ENCODE peak calls at places on chromosomes 1 and 21, in seven cellular contexts. B, Z, Y, A, U, G and W are unnamed samples.

GRCh38 chr1:3543076-3544049 is 67.9 kb downstream of the MEGF6 start:
- DNase-seq in B (no peak), Z (no peak), Y (peak), A (no peak), U (peak), G (no peak), W (no peak)

GRCh38 chr1:15722836-15723542 is 13.1 kb upstream of the SLC25A34 start:
- DNase-seq in B (no peak), Z (no peak), Y (no peak), A (no peak), U (no peak), G (no peak), W (no peak)

GRCh38 chr21:37369307-37369854 is 2.8 kb downstream of the DYRK1A start:
- DNase-seq in B (no peak), Z (no peak), Y (no peak), A (no peak), U (no peak), G (no peak), W (no peak)

GRCh38 chr1:58883888-58884482 is 100.1 kb upstream of the JUN start:
- DNase-seq in B (no peak), Z (no peak), Y (no peak), A (no peak), U (no peak), G (no peak), W (no peak)

GRCh38 chr1:114462341-114462740 is 48.7 kb downstream of the TRIM33 start:
- DNase-seq in B (no peak), Z (no peak), Y (no peak), A (no peak), U (no peak), G (no peak), W (no peak)

GRCh38 chr1:17549384-17549783 is 9.9 kb downstream of the ARHGEF10L start:
- DNase-seq in B (no peak), Z (no peak), Y (no peak), A (no peak), U (no peak), G (no peak), W (no peak)

GRCh38 chr1:187517508-187517907 is 688.8 kb downstream of the PLA2G4A start:
- DNase-seq in B (no peak), Z (no peak), Y (no peak), A (no peak), U (no peak), G (no peak), W (no peak)

GRCh38 chr1:8094481-8095241 is 68.6 kb upstream of the ERRFI1 start:
- DNase-seq in B (no peak), Z (no peak), Y (peak), A (no peak), U (no peak), G (no peak), W (no peak)

GRCh38 chr1:36883315-36883949 is 150.9 kb downstream of the GRIK3 start:
- DNase-seq in B (no peak), Z (no peak), Y (no peak), A (no peak), U (peak), G (no peak), W (no peak)

GRCh38 chr1:68954841-68955240 is 458.0 kb upstream of the DEPDC1 start:
- DNase-seq in B (no peak), Z (no peak), Y (peak), A (no peak), U (no peak), G (no peak), W (no peak)

GRCh38 chr1:47190807-47191206 is 971 bp upstream of the PDZK1IP1 start:
- DNase-seq in B (no peak), Z (no peak), Y (no peak), A (no peak), U (peak), G (no peak), W (no peak)

GRCh38 chr21:41069305-41069642 is 98.7 kb upstream of the BACE2 start:
- DNase-seq in B (no peak), Z (no peak), Y (no peak), A (no peak), U (no peak), G (no peak), W (no peak)

GRCh38 chr1:29129916-29130315 is 6.2 kb upstream of the TMEM200B start:
- DNase-seq in B (no peak), Z (no peak), Y (no peak), A (no peak), U (no peak), G (no peak), W (no peak)

GRCh38 chr1:235821361-235821981 is 45.2 kb downstream of the LYST start:
- DNase-seq in B (no peak), Z (no peak), Y (peak), A (no peak), U (no peak), G (no peak), W (no peak)

GRCh38 chr1:172699111-172699510 is 40.2 kb downstream of the FASLG start:
- DNase-seq in B (peak), Z (peak), Y (peak), A (no peak), U (peak), G (no peak), W (no peak)

GRCh38 chr1:17098440-17099317 is 20.6 kb downstream of the PADI2 start:
- DNase-seq in B (no peak), Z (no peak), Y (peak), A (no peak), U (no peak), G (no peak), W (no peak)

GRCh38 chr1:202835548-202836072 is 24.9 kb downstream of the PCAT6 start:
- DNase-seq in B (peak), Z (no peak), Y (no peak), A (no peak), U (no peak), G (no peak), W (no peak)

GRCh38 chr1:2527553-2527860 is 1.1 kb upstream of the PANK4 start:
- DNase-seq in B (no peak), Z (no peak), Y (no peak), A (no peak), U (no peak), G (no peak), W (no peak)

GRCh38 chr1:2528016-2528415 is 1.6 kb upstream of the PANK4 start:
- DNase-seq in B (no peak), Z (no peak), Y (no peak), A (peak), U (peak), G (no peak), W (no peak)

GRCh38 chr1:2529776-2530500 is at the start of gene HES5:
- DNase-seq in B (no peak), Z (no peak), Y (no peak), A (no peak), U (no peak), G (no peak), W (no peak)

GRCh38 chr1:2528966-2529750 is 905 bp downstream of the HES5 start:
- DNase-seq in B (no peak), Z (no peak), Y (no peak), A (peak), U (no peak), G (no peak), W (no peak)

DNA sequence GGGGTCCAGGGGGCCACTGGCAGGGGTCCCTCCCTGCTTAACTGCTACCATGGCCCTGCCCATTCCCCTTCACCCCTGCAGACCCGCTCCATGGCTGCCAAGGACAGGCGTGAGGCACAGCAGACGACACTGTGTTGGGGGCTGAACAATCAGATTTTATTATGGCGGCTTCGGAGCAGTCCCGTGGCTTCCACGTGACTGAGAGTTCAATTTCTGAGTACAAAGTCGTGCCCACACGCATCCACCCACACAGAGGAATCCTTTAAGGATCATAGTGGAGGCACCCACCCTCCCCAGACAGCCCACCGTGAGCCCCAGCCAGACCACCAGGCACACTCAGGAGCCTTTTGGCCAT is 1.5 kb downstream of the HES5 start:
- DNase-seq in B (no peak), Z (no peak), Y (no peak), A (no peak), U (no peak), G (no peak), W (no peak)
- H3K27ac ChIP-seq in B (no peak), Z (no peak), Y (no peak), A (peak), U (peak), G (no peak), W (no peak)

GRCh38 chr1:160099716-160100375 is 1.4 kb upstream of the IGSF8 start:
- DNase-seq in B (no peak), Z (no peak), Y (no peak), A (no peak), U (no peak), G (no peak), W (no peak)
- H3K27ac ChIP-seq in B (peak), Z (peak), Y (no peak), A (peak), U (peak), G (no peak), W (no peak)

GRCh38 chr1:155645024-155645423 is 35.0 kb downstream of the MSTO1 start:
- DNase-seq in B (no peak), Z (no peak), Y (no peak), A (no peak), U (no peak), G (no peak), W (no peak)

GRCh38 chr1:155645648-155646047 is 35.6 kb downstream of the MSTO1 start:
- DNase-seq in B (no peak), Z (no peak), Y (peak), A (no peak), U (peak), G (no peak), W (no peak)

GRCh38 chr1:155643230-155643629 is 33.2 kb downstream of the MSTO1 start:
- DNase-seq in B (no peak), Z (no peak), Y (no peak), A (no peak), U (no peak), G (no peak), W (no peak)

GRCh38 chr1:155648207-155649147 is 38.5 kb downstream of the MSTO1 start:
- DNase-seq in B (no peak), Z (no peak), Y (peak), A (no peak), U (peak), G (no peak), W (peak)

DNA sequence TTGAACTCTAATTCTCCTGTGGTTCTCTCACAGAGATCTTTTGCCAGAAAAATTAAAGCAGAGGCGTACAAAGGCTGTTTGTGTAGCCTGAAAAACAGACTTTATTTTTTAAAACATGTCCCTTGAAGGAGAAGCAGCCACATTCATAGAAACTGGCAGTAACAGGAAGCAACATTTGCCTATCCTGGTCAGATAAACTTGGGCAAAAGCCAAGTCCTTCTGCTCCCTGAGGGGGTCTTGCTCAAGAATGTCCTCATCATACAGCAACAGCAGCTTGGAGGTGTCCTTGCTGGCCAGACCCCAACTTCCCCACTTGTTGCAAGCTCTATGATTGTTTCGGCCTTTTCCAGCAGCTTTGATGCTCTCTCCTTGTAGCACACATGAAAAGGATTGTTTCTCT is 36.3 kb downstream of the MSTO1 start:
- DNase-seq in B (no peak), Z (no peak), Y (peak), A (no peak), U (peak), G (no peak), W (no peak)
- H3K27ac ChIP-seq in B (no peak), Z (no peak), Y (peak), A (no peak), U (peak), G (no peak), W (peak)

DNA sequence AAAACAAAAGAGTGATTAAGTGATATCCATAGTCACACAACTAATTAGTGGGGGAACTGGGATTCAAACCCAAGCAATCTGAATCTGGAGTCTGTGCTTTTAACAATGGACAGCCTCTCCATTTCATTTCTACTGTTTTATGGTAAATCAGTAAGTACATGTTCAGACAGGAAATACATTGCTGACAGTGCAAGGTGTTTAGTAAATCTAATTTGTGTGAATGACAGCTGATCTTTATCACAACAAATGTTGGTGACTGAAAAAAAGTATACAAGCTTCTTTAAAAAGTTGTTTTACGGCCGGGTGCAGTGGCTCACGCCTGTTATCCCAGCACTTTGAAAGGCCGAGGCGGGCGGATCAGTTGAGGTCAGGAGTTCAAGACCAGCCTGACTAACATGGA is 20.6 kb downstream of the DONSON start:
- DNase-seq in B (no peak), Z (no peak), Y (no peak), A (no peak), U (no peak), G (no peak), W (no peak)
- H3K27ac ChIP-seq in B (no peak), Z (no peak), Y (no peak), A (no peak), U (no peak), G (no peak), W (no peak)

DNA sequence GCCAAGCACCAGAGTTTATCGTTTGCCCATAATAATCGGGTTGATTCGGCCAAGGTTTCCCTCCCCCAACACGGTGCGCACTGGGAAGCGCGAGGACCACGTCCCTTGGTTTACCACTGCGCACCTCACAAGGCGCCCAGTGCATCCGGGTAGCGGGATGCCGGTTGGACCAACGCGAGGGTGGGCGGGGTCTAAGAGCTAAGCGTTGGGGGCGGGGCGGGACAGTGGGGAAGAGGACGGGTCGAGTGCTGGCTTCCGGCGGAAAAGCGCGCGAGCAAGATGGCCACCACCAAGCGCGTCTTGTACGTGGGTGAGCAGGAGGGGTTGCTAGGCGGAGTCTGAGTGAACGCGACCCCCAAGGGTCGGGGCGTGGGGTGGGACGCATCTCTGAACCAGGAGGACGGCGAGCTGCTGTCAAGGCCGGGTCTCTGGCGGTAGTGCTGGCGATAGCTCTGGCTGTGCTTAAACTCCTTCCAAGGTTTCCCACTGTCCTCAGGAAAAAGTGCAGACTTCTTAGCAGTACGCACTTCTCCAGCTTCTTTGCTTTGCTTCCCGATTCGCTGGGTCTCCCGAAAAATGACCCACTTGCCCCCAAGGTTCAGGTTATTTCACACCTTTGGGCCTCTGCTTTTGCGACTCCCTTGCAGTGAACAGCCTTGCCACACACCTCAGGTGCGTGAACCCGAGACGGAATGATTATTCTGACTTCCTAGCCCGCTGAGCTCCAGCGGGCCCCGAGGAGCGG is at the start of gene PPIE:
- DNase-seq in B (peak), Z (peak), Y (peak), A (peak), U (peak), G (peak), W (peak)
- H3K27ac ChIP-seq in B (peak), Z (peak), Y (peak), A (peak), U (peak), G (no peak), W (peak)

DNA sequence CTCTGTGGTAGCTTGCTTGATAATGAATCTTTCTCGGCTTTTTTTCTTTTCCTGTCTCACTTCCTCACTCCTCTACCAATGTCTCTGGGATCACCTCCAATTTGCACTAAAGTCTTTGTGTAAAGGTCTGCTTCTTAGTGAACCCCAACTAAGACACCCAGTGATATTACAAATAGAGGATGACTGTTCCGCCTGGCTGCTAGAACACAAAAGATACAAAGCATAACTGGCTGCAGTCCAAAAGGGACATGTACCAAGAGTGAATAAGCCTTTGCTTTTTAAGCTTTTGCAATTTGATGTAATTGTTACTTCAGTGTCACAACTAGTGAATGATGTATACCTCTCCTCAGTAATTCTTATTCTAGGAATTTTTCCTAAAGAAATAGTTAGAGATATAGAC is 82.7 kb upstream of the BEND5 start:
- DNase-seq in B (no peak), Z (no peak), Y (peak), A (no peak), U (no peak), G (no peak), W (no peak)
- H3K27ac ChIP-seq in B (no peak), Z (no peak), Y (no peak), A (no peak), U (no peak), G (no peak), W (no peak)

GRCh38 chr1:64474133-64474532 is 4.2 kb downstream of the CACHD1 start:
- DNase-seq in B (no peak), Z (no peak), Y (no peak), A (no peak), U (no peak), G (no peak), W (no peak)
- H3K27ac ChIP-seq in B (no peak), Z (no peak), Y (no peak), A (no peak), U (no peak), G (no peak), W (no peak)

GRCh38 chr1:181451661-181452060 is 31.7 kb upstream of the CACNA1E start:
- DNase-seq in B (no peak), Z (no peak), Y (no peak), A (no peak), U (no peak), G (no peak), W (no peak)
- H3K27ac ChIP-seq in B (no peak), Z (no peak), Y (no peak), A (no peak), U (no peak), G (no peak), W (no peak)

GRCh38 chr1:214491468-214492120 is 59.8 kb downstream of the PTPN14 start:
- DNase-seq in B (no peak), Z (no peak), Y (no peak), A (no peak), U (no peak), G (no peak), W (no peak)
- H3K27ac ChIP-seq in B (no peak), Z (no peak), Y (no peak), A (no peak), U (no peak), G (no peak), W (no peak)

DNA sequence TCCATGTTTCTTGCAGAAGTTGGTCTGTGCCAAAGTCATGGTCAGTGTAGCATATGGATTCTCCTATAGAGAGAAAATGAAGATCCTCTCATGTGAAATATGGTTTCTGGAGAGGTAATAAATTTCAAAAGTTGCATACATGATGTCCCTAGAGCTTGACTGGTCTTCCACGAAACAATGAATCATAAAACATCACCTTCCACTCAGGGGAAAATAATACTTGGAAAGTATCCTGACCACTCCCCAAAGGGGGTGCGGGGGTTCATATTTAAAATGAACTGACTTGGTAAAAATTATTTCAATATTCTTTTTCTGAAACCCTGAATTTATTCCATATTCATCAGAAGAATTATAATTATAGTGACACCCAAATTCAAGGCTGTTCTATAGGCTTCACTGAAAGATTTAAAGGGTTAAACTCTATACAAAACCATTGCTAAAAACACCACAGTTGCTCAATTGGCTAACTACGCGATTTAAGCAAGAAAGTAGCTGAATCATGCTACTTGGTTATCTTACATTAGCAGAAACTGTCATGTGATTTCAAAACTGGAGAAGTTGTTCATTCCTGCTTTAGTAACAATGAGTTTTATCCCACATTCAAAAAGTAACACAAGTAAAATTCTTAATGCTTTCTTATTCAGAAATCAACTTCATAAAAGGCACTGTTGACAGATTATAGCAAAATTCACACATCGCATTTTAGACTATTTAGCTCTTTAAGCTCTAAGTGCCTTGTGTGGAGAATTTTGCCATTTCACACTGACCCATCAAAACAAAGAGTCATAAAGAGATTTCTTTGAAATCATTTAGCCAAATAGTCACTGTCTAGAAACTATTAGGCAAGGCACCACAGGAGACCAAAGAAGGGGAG is 5.3 kb downstream of the CREG1 start:
- DNase-seq in B (no peak), Z (no peak), Y (peak), A (no peak), U (no peak), G (no peak), W (no peak)
- H3K27ac ChIP-seq in B (no peak), Z (no peak), Y (peak), A (peak), U (peak), G (no peak), W (peak)